ENCODE peak calls at places on chromosome 14, in five cellular contexts. M is cardiac fibroblast, S is right atrium auricular region, R is choroid plexus epithelial cell, G is heart right ventricle. D is an unnamed sample.

GRCh38 chr14:78606111-78606510 is 435.9 kb downstream of the NRXN3 start:
- DNase-seq in M (peak), S (no peak), R (peak), G (no peak), D (no peak)

GRCh38 chr14:100825691-100826331 is at the start of gene MEG3:
- DNase-seq in M (peak), S (peak), R (peak), G (peak), D (peak)

GRCh38 chr14:68449565-68450295 is 343.1 kb downstream of the ZFP36L1 start:
- DNase-seq in M (peak), S (no peak), R (peak), G (no peak), D (no peak)

GRCh38 chr14:101132051-101132541 is 228.6 kb upstream of the RTL1 start:
- DNase-seq in M (no peak), S (no peak), R (no peak), G (no peak), D (no peak)

GRCh38 chr14:93333631-93334095 is 827 bp upstream of the BTBD7 start:
- DNase-seq in M (no peak), S (no peak), R (no peak), G (no peak), D (no peak)

GRCh38 chr14:103121161-103121845 is 2.0 kb upstream of the TNFAIP2 start:
- DNase-seq in M (peak), S (peak), R (no peak), G (peak), D (no peak)

GRCh38 chr14:33848706-33849454 is 102.0 kb downstream of the EGLN3 start:
- DNase-seq in M (peak), S (no peak), R (peak), G (peak), D (no peak)

GRCh38 chr14:99253890-99254289 is 18.1 kb downstream of the BCL11B start:
- DNase-seq in M (no peak), S (no peak), R (no peak), G (no peak), D (no peak)

GRCh38 chr14:29716150-29716549 is 211.5 kb downstream of the PRKD1 start:
- DNase-seq in M (no peak), S (no peak), R (peak), G (no peak), D (no peak)

GRCh38 chr14:69260246-69260978 is 454 bp downstream of the GALNT16 start:
- DNase-seq in M (peak), S (no peak), R (peak), G (no peak), D (no peak)

GRCh38 chr14:102898776-102899515 is 23.5 kb upstream of the AMN start:
- DNase-seq in M (no peak), S (no peak), R (no peak), G (no peak), D (no peak)

GRCh38 chr14:32471183-32471582 is 142.1 kb downstream of the AKAP6 start:
- DNase-seq in M (no peak), S (no peak), R (peak), G (no peak), D (no peak)

GRCh38 chr14:55245657-55246268 is 25.5 kb upstream of the FBXO34 start:
- DNase-seq in M (peak), S (no peak), R (peak), G (no peak), D (no peak)

GRCh38 chr14:73462078-73462715 is 3.9 kb upstream of the NUMB start:
- DNase-seq in M (peak), S (peak), R (peak), G (peak), D (no peak)

GRCh38 chr14:51458563-51458955 is 193.2 kb upstream of the FRMD6 start:
- DNase-seq in M (peak), S (no peak), R (peak), G (no peak), D (no peak)

GRCh38 chr14:81110186-81110585 is 110.6 kb downstream of the GTF2A1 start:
- DNase-seq in M (no peak), S (no peak), R (no peak), G (no peak), D (no peak)

GRCh38 chr14:102320033-102320660 is 601 bp downstream of the ZNF839 start:
- DNase-seq in M (peak), S (no peak), R (peak), G (peak), D (no peak)

GRCh38 chr14:53493895-53494294 is 340.8 kb upstream of the DDHD1 start:
- DNase-seq in M (no peak), S (no peak), R (no peak), G (no peak), D (no peak)

GRCh38 chr14:68916358-68916757 is 62.7 kb downstream of the ACTN1 start:
- DNase-seq in M (no peak), S (no peak), R (no peak), G (no peak), D (no peak)

GRCh38 chr14:50615056-50615455 is 53.0 kb downstream of the SAV1 start:
- DNase-seq in M (no peak), S (no peak), R (no peak), G (no peak), D (no peak)

GRCh38 chr14:68797180-68797670 is 4.4 kb upstream of the ZFP36L1 start:
- DNase-seq in M (peak), S (peak), R (no peak), G (no peak), D (no peak)

GRCh38 chr14:74566174-74567125 is 45.6 kb downstream of the LTBP2 start:
- DNase-seq in M (peak), S (no peak), R (no peak), G (no peak), D (no peak)

GRCh38 chr14:68692916-68693771 is 99.7 kb downstream of the ZFP36L1 start:
- DNase-seq in M (peak), S (no peak), R (peak), G (no peak), D (no peak)

GRCh38 chr14:105525326-105525725 is 1.1 kb upstream of the TMEM121 start:
- DNase-seq in M (no peak), S (no peak), R (no peak), G (no peak), D (no peak)

GRCh38 chr14:54629183-54629582 is 62.3 kb downstream of the SAMD4A start:
- DNase-seq in M (no peak), S (no peak), R (no peak), G (no peak), D (no peak)

DNA sequence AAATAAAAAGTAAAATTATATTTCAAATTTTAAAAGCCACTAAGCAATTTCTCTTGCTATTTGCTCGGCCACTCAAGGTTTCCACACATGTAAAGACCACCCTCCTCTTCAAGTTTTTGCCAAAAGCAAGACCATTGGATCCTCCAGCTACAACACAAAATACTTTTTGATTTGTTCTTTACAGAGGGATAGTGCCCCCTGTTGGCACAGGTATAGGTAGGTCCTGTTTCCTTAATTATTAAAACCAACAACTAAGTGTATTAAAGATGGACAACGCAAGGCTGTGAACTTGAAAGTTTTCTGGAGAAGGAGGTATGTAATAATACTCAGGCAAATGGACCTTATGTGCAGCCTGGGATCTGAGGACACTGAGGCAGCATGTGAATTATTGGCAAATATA is 23.8 kb downstream of the ATP6V1D start:
- DNase-seq in M (peak), S (no peak), R (peak), G (no peak), D (no peak)
- TF ChIP-seq CTCF in M (peak), S (peak), R (peak), G (no peak), D (no peak)

GRCh38 chr14:96037891-96038557 is 1.1 kb upstream of the C14orf132 start:
- DNase-seq in M (peak), S (peak), R (no peak), G (no peak), D (no peak)

GRCh38 chr14:96040836-96041371 is 1.7 kb downstream of the C14orf132 start:
- DNase-seq in M (no peak), S (no peak), R (peak), G (no peak), D (no peak)

GRCh38 chr14:96038920-96039632 is at the start of gene C14orf132:
- DNase-seq in M (peak), S (peak), R (peak), G (peak), D (peak)

GRCh38 chr14:96038558-96038919 is 623 bp upstream of the C14orf132 start:
- DNase-seq in M (no peak), S (no peak), R (no peak), G (no peak), D (no peak)

GRCh38 chr14:96039633-96040311 is 610 bp downstream of the C14orf132 start:
- DNase-seq in M (no peak), S (no peak), R (peak), G (no peak), D (no peak)
- TF ChIP-seq CTCF in M (peak), S (no peak), R (peak), G (no peak), D (no peak)

GRCh38 chr14:71230897-71231296 is 323.6 kb downstream of the PCNX1 start:
- DNase-seq in M (no peak), S (no peak), R (no peak), G (no peak), D (no peak)
- TF ChIP-seq CTCF in M (no peak), S (no peak), R (no peak), G (no peak), D (no peak)

GRCh38 chr14:92105845-92106094 is 612 bp downstream of the ATXN3 start:
- DNase-seq in M (peak), S (peak), R (no peak), G (peak), D (no peak)

GRCh38 chr14:92108345-92109254 is 2.2 kb upstream of the ATXN3 start:
- DNase-seq in M (no peak), S (no peak), R (peak), G (no peak), D (no peak)

GRCh38 chr14:92105073-92105844 is 1.1 kb downstream of the ATXN3 start:
- DNase-seq in M (no peak), S (no peak), R (peak), G (no peak), D (no peak)

GRCh38 chr14:92106095-92106937 is at the start of gene ATXN3:
- DNase-seq in M (peak), S (peak), R (peak), G (peak), D (peak)

GRCh38 chr14:92109490-92109889 is 3.1 kb upstream of the ATXN3 start:
- DNase-seq in M (no peak), S (no peak), R (no peak), G (no peak), D (no peak)
- TF ChIP-seq CTCF in M (no peak), S (no peak), R (no peak), G (no peak), D (no peak)

DNA sequence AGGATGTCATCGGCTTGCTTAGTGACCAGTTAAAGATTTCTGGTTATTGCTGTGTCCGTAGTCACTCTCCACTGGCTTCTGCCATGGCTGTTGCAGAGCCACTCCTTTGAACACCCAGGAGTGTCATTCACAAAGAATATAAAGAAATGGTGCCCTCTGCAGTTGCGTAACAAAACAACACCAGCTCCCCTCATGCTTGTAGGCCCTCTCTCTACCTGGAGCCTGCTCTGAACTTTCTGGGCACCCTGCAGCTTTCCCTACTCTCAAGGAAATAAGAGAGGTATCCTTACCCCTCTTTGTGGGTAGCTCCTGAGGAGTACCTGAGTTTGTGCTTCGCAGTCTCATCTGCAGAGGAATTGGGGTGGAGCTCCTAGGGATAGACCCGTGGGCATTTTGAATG is 97.3 kb upstream of the TMEM260 start:
- DNase-seq in M (peak), S (no peak), R (peak), G (no peak), D (no peak)
- TF ChIP-seq CTCF in M (peak), S (no peak), R (peak), G (no peak), D (no peak)

GRCh38 chr14:56294125-56294524 is 175.9 kb downstream of the PELI2 start:
- DNase-seq in M (no peak), S (no peak), R (no peak), G (no peak), D (no peak)
- TF ChIP-seq CTCF in M (no peak), S (no peak), R (peak), G (no peak), D (no peak)

GRCh38 chr14:64891839-64892375 is 12.2 kb upstream of the SPTB start:
- DNase-seq in M (peak), S (no peak), R (peak), G (peak), D (no peak)
- TF ChIP-seq CTCF in M (peak), S (peak), R (peak), G (peak), D (no peak)

GRCh38 chr14:67232631-67233030 is 8.6 kb upstream of the PALS1 start:
- DNase-seq in M (no peak), S (no peak), R (no peak), G (no peak), D (no peak)

GRCh38 chr14:67232066-67232465 is 9.2 kb upstream of the PALS1 start:
- DNase-seq in M (no peak), S (no peak), R (no peak), G (no peak), D (no peak)

GRCh38 chr14:67228325-67228984 is 12.8 kb upstream of the PALS1 start:
- DNase-seq in M (peak), S (no peak), R (no peak), G (no peak), D (no peak)
- TF ChIP-seq CTCF in M (no peak), S (no peak), R (no peak), G (no peak), D (no peak)

GRCh38 chr14:36582011-36582873 is at the start of gene NKX2-8:
- DNase-seq in M (no peak), S (no peak), R (no peak), G (no peak), D (no peak)

GRCh38 chr14:36580141-36580855 is 2.1 kb downstream of the NKX2-8 start:
- DNase-seq in M (no peak), S (no peak), R (no peak), G (no peak), D (no peak)

GRCh38 chr14:36582874-36583241 is 444 bp upstream of the NKX2-8 start:
- DNase-seq in M (peak), S (no peak), R (no peak), G (no peak), D (no peak)

GRCh38 chr14:36579573-36580140 is 2.8 kb downstream of the NKX2-8 start:
- DNase-seq in M (no peak), S (no peak), R (no peak), G (no peak), D (no peak)

DNA sequence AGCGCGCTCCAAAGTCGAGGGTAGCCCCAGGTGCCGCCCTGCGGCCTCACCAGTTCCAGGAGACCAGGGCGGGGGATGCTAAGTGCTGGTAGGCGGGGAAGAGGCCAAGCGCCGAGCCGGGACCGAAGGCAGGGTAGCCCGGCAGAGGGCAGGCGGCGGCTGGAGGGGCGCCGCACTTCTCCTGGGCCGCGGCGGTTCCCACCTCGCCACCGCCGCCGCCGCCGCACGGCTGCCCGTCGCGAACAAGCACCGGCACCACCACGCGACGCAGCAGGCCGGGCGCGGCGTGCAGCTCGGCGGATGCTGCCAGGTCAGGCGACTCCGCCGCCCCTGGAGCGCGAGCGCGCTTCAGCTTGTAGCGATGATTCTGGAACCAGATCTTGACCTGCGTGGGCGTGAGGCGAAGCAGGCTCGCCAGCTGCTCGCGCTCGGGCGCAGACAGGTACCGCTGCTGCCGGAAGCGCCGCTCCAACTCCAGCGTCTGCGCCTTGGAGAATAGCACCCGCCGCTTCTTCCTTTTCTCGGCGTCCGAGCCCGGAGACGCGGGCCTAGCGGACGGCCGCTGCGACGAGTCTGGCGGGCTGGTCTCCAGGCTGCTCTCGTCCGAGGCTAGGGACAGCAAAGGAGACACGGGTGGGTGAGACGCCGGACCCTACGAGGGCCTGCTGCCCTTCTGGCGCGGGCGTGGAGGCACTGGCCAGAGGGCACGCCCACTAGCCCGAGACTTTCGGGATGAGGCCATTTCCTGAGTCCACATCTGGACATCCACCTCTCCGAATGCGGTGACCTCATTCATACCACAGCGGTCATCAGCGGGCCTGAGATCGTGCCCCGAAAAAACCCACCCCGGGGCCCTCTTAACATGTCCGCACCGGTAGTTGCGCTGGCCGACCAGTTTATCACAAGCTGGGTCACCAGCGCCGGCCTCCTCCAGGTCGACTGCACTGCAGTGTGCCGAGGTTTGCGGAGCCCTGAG is 1.3 kb downstream of the NKX2-8 start:
- DNase-seq in M (peak), S (no peak), R (peak), G (no peak), D (no peak)
- TF ChIP-seq CTCF in M (no peak), S (no peak), R (no peak), G (no peak), D (no peak)

GRCh38 chr14:20274062-20274461 is 31.7 kb downstream of the TTC5 start:
- DNase-seq in M (no peak), S (no peak), R (no peak), G (no peak), D (no peak)
- TF ChIP-seq CTCF in M (no peak), S (no peak), R (no peak), G (no peak), D (no peak)

D was measured in omental fat pad.